ENCODE peak calls at places on chromosome 1, in nine cellular contexts. Y, V, I, R, H, T, D, M and S are unnamed samples. For H3K4me1, the result is how much of the 10 kb centered on the place peaks cover.

GRCh38 chr1:183575606-183576005 is 14.7 kb downstream of the NCF2 start:
- DNase-seq in T (no peak), M (no peak), V (no peak), D (no peak), Y (no peak), I (no peak), H (no peak), R (no peak), S (no peak)

GRCh38 chr1:244113532-244114320 is 62.6 kb downstream of the ZBTB18 start:
- DNase-seq in M (no peak), R (no peak), Y (peak), V (peak), D (no peak), H (no peak), I (no peak), T (no peak), S (no peak)

GRCh38 chr1:228004331-228004871 is 2.4 kb upstream of the WNT3A start:
- DNase-seq in D (peak), V (peak), R (peak), I (no peak), Y (peak), T (no peak), H (no peak), M (peak), S (peak)

GRCh38 chr1:74368335-74368734 is 133.1 kb downstream of the TNNI3K start:
- DNase-seq in V (peak), R (no peak), M (peak), D (no peak), T (no peak), H (no peak), Y (no peak), I (no peak), S (no peak)

GRCh38 chr1:6603424-6603850 is 768 bp upstream of the KLHL21 start:
- DNase-seq in V (peak), H (no peak), T (peak), D (peak), I (peak), M (peak), Y (peak), R (peak), S (peak)

GRCh38 chr1:153946622-153947246 is at the start of gene DENND4B:
- DNase-seq in V (peak), M (peak), T (peak), Y (peak), R (peak), D (peak), H (peak), I (peak), S (no peak)

GRCh38 chr1:97913506-97913905 is 7.3 kb downstream of the DPYD start:
- DNase-seq in Y (no peak), R (no peak), H (no peak), I (no peak), V (no peak), D (no peak), T (no peak), M (no peak), S (no peak)

GRCh38 chr1:154329551-154330131 is 4.3 kb downstream of the ATP8B2 start:
- DNase-seq in I (no peak), T (no peak), D (no peak), R (no peak), M (peak), H (no peak), Y (peak), V (peak), S (no peak)

GRCh38 chr1:231194843-231195516 is 33.1 kb downstream of the TRIM67 start:
- DNase-seq in I (no peak), D (no peak), Y (no peak), M (no peak), V (no peak), R (peak), H (no peak), T (no peak), S (no peak)

GRCh38 chr1:2240251-2241156 is 12.4 kb downstream of the SKI start:
- DNase-seq in H (no peak), V (peak), M (no peak), Y (peak), R (peak), D (no peak), I (peak), T (no peak), S (no peak)

GRCh38 chr1:212743901-212744475 is 44.3 kb upstream of the BATF3 start:
- DNase-seq in T (no peak), I (no peak), V (peak), Y (no peak), R (no peak), M (no peak), H (no peak), D (no peak), S (no peak)

GRCh38 chr1:37762516-37762915 is 2.4 kb downstream of the EPHA10 start:
- DNase-seq in R (no peak), M (no peak), V (no peak), Y (no peak), I (no peak), D (no peak), H (no peak), T (no peak), S (no peak)

GRCh38 chr1:205913451-205914204 is 29.6 kb downstream of the SLC26A9 start:
- DNase-seq in M (no peak), H (no peak), Y (peak), I (peak), V (no peak), R (no peak), T (no peak), D (no peak), S (no peak)

DNA sequence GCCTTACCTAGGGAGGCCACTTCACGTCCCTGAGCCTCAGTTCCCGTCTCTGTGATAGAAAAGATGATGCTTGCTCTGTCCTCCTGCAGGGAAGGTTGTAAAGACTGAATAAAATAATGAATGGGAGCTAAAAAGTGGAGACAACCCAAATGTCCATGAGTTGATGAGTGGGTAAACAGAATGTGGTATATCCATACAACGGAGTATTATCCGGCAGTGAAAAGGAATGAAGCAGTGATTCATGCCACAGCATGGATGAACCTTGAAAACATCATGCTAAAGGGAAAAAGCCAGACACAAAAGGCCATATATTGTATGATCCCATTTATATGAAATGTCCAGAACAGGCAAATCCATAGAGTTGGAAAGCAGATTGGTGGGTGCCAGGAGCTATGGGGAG is 77.9 kb downstream of the KAZN start:
- DNase-seq in H (no peak), I (no peak), Y (no peak), M (no peak), T (no peak), V (no peak), R (no peak), D (no peak), S (no peak)
- H3K4me1 ChIP-seq in H (under half), I (under half), Y (under half), M (under half), T (under half), V (under half), R (under half), D (under half), S (under half)

DNA sequence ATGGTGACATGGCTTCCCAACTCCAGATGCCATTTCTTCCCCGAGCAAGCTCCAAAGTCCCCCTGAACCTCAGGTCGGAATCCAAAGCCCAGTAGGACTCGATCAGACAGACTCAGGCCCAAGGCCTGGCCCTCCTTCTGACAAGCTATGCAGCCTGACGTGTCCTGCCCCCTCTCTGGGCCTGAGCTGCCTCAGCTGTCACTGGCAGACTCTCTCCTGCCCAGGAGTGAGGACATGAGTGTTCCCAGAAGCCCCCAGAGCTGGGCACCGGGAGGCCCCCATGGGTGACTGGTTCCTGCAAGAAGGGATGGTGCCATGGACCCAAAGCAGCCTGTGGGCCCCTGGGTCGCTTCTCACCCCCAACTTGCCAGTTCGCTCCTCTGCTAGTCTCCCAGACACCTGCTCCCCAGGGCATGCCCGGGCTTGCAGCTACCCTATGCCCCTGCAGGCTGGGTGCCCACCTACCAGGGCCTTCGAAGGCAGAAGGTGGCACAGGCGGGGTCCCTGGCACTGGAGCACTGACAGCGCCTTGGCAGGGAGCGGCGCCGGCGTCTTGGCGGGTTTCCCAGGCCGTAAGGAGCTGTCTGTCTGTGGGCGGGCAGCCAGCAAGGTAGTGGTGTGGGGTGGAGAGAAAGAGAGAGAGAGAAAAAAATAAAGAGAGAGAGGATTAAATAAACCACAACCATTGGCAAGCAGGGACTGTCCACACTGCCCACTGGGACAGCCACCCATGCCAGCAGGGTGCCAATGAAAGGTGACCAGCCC is 2.3 kb downstream of the EDN2 start:
- DNase-seq in I (no peak), M (no peak), D (no peak), R (peak), V (no peak), T (peak), H (peak), Y (no peak), S (no peak)
- H3K4me1 ChIP-seq in I (under half), M (under half), D (under half), R (under half), V (under half), T (under half), H (under half), Y (under half), S (under half)

DNA sequence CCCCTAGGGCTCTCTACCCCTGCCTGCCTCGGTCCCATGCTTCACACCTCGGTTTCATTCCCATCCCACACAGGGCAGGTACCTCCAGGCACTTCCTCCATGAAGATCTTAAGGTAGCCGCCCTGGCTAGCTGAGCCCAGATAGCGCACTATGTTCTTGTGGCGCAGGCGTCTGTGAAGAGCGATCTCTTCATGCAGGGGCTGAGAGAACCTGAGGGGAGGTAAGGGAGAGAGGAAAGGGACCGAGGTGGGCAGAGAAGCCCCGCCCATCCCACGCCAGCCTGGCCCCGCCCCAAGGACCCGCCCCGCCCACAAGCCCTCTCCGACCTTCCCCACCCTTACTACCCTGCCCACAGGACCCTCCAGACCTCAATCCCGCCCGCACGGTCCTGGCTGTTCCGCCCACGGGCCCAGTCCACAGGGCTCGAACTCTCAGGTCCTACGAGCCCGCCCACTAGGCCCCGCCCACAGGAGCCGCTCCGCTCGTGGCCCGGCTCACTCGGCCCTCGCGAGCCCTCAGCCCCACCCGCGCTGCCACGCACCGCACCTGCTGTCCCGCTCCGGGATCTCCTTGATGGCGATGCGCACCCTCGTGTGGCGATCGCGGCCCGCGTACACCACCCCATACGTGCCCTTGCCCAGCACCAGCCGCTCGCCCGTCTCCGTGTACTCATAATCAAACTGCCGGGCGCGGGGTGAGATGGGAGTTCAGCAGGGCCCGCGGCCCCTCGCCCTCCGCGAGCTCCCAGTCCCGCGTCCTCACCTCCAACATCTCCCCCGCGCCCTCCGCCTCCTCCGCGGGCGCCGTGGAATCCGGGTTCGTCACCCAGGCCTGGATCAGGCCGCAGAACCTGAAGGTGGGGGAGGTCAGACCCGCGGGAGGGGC is 6.4 kb downstream of the MAP3K6 start:
- DNase-seq in T (peak), I (no peak), H (no peak), V (no peak), M (peak), Y (no peak), R (peak), D (peak), S (no peak)
- H3K4me1 ChIP-seq in T (under half), I (under half), H (under half), V (under half), M (under half), Y (under half), R (under half), D (under half), S (under half)

DNA sequence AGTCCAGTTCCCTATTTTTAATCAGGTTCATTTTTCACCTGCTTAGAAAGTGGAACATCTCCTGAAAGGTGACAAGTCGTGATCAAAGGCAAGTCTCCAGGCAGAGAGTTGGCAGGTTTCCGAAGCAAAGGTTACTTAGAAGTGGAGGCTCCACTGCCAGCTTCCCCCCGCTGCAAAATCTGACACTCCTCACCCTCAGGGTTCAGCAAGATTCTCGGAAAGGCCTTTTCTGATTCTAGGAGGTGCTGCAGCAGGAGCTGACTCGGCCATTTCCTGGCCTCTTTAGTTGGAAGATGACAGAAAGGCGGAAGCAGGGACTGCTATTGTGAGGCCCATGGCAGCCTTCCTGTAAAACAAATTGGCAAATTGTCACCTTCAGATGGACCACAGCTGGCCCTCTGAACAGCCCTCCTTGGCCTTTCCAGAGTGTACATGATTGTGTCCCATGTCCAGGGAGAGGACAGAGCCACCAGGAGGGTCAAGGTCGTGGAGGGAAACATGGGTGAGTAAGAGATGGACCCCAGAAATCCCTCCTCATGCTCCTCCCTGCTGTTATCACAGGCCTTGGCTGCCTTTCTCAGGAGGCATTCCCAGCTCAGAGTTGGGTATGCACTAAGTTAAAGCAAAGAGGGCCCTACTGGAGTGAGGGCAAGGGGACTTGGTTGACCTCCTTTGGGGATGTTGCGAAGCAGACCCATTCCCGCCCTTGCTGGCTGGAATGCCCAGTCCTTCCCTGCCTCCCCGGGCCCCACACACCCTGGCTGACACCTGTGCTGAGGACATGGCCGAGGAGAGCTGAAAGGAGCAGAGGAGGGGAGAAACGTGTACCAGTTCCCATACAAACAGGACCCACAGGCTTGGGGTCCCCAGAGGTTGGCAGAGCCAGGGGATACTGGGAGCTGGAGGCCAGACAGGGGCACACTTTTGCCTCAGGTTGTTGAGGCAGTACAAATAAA is 115.5 kb upstream of the IRF2BP2 start:
- DNase-seq in I (no peak), D (no peak), V (no peak), H (no peak), R (peak), M (no peak), T (peak), Y (peak), S (no peak)
- H3K4me1 ChIP-seq in I (half or more), D (half or more), V (under half), H (half or more), R (under half), M (under half), T (under half), Y (under half), S (under half)

GRCh38 chr1:43664369-43664768 is 14.4 kb downstream of the KDM4A start:
- DNase-seq in T (no peak), V (no peak), H (no peak), D (no peak), I (no peak), R (no peak), M (no peak), Y (no peak), S (no peak)
- H3K4me1 ChIP-seq in T (under half), V (under half), H (under half), D (under half), I (under half), R (under half), M (under half), Y (under half), S (under half)

GRCh38 chr1:30907390-30907640 is 1.2 kb downstream of the SDC3 start:
- DNase-seq in V (no peak), H (no peak), R (no peak), Y (peak), I (no peak), T (no peak), D (no peak), M (no peak), S (no peak)
- H3K4me1 ChIP-seq in V (under half), H (under half), R (under half), Y (under half), I (under half), T (under half), D (under half), M (under half), S (under half)

DNA sequence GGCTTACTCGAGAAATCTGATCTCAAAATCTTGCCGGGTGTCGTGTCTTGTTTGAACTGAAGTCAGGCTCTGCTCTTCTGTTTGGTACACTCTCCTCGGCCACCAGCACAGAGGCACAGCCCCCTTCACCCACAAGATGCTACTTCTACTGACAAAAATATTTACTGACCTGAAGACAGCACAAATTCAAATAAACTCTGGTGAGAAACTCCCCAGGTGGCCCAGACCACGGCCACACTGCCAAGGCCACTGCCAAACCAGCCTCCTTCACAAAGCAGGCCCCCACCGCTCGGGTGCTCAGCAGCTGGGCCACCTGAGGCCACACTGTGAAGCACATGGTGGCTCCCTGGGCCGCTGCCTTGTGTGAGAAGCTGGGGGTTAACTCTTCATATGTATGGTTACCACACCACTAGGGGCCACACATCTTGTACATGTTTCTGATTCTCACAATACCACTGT is 80.6 kb downstream of the TGFBR3 start:
- DNase-seq in Y (no peak), T (no peak), I (no peak), V (no peak), D (no peak), R (no peak), H (peak), M (no peak), S (no peak)
- H3K4me1 ChIP-seq in Y (under half), T (under half), I (under half), V (half or more), D (under half), R (under half), H (under half), M (under half), S (under half)